ENCODE peak calls at places on chromosomes 6 and 20, in seven cellular contexts. U, Z, Q, H, L, Y and V are unnamed samples.

GRCh38 chr20:51488331-51488730 is 54.2 kb downstream of the NFATC2 start:
- DNase-seq in U (no peak), Z (no peak), Q (no peak), H (no peak), L (no peak), Y (no peak), V (no peak)

GRCh38 chr20:35547319-35547718 is 5.4 kb downstream of the ERGIC3 start:
- DNase-seq in U (no peak), Z (no peak), Q (no peak), H (no peak), L (no peak), Y (no peak), V (no peak)

GRCh38 chr6:43995137-43995536 is 132.1 kb downstream of the MRPL14 start:
- DNase-seq in U (no peak), Z (no peak), Q (no peak), H (peak; percentile 1), L (no peak), Y (no peak), V (no peak)

GRCh38 chr6:107713214-107713962 is 110.7 kb downstream of the SCML4 start:
- DNase-seq in U (no peak), Z (no peak), Q (no peak), H (no peak), L (no peak), Y (peak; percentile 79), V (no peak)

GRCh38 chr20:4064118-4064962 is 49.0 kb upstream of the RNF24 start:
- DNase-seq in U (peak; percentile 91), Z (peak; percentile 87), Q (peak; percentile 10), H (peak; percentile 93), L (peak; percentile 91), Y (no peak), V (no peak)

GRCh38 chr6:95601133-95601532 is 23.8 kb downstream of the MANEA start:
- DNase-seq in U (no peak), Z (no peak), Q (no peak), H (no peak), L (peak; percentile 47), Y (no peak), V (no peak)

GRCh38 chr6:165439928-165440554 is 130.6 kb upstream of the C6orf118 start:
- DNase-seq in U (no peak), Z (peak; percentile 18), Q (peak; percentile 34), H (no peak), L (peak; percentile 88), Y (no peak), V (peak; percentile 15)

GRCh38 chr6:36984581-36985383 is 1.2 kb downstream of the MTCH1 start:
- DNase-seq in U (no peak), Z (no peak), Q (peak; percentile 19), H (peak; percentile 61), L (peak; percentile 72), Y (peak; percentile 82), V (no peak)

GRCh38 chr20:52410746-52411317 is 219.3 kb upstream of the ZFP64 start:
- DNase-seq in U (no peak), Z (no peak), Q (no peak), H (no peak), L (no peak), Y (peak; percentile 45), V (no peak)

GRCh38 chr20:5480824-5481600 is 164.3 kb upstream of the PROKR2 start:
- DNase-seq in U (no peak), Z (no peak), Q (no peak), H (no peak), L (peak; percentile 7), Y (no peak), V (no peak)

GRCh38 chr20:46022411-46023147 is 6.4 kb upstream of the SLC12A5 start:
- DNase-seq in U (no peak), Z (peak; percentile 65), Q (no peak), H (no peak), L (peak; percentile 26), Y (peak; percentile 83), V (peak; percentile 84)

GRCh38 chr6:30781697-30782424 is 37.5 kb upstream of the IER3 start:
- DNase-seq in U (peak; percentile 81), Z (peak; percentile 88), Q (peak; percentile 94), H (peak; percentile 94), L (peak; percentile 100), Y (no peak), V (peak; percentile 34)

GRCh38 chr6:152204584-152204983 is 397.1 kb downstream of the ESR1 start:
- DNase-seq in U (no peak), Z (no peak), Q (no peak), H (no peak), L (no peak), Y (no peak), V (no peak)

GRCh38 chr6:44431118-44431725 is 43.7 kb downstream of the CDC5L start:
- DNase-seq in U (peak; percentile 29), Z (peak; percentile 37), Q (peak; percentile 45), H (no peak), L (peak; percentile 88), Y (peak; percentile 63), V (peak; percentile 38)

GRCh38 chr6:38068854-38069253 is 249.3 kb downstream of the ZFAND3 start:
- DNase-seq in U (peak; percentile 13), Z (no peak), Q (no peak), H (no peak), L (peak; percentile 17), Y (no peak), V (no peak)

GRCh38 chr6:107674995-107675738 is 148.9 kb downstream of the SCML4 start:
- DNase-seq in U (peak; percentile 73), Z (peak; percentile 80), Q (peak; percentile 71), H (peak; percentile 65), L (peak; percentile 92), Y (peak; percentile 89), V (peak; percentile 88)

GRCh38 chr6:164048840-164049239 is 634.3 kb downstream of the QKI start:
- DNase-seq in U (no peak), Z (peak; percentile 8), Q (no peak), H (no peak), L (peak; percentile 34), Y (no peak), V (no peak)

GRCh38 chr6:44559486-44560270 is 172.2 kb downstream of the CDC5L start:
- DNase-seq in U (no peak), Z (no peak), Q (no peak), H (no peak), L (no peak), Y (no peak), V (no peak)

GRCh38 chr6:299050-299980 is 7.0 kb downstream of the DUSP22 start:
- DNase-seq in U (no peak), Z (no peak), Q (no peak), H (no peak), L (peak; percentile 70), Y (no peak), V (no peak)

GRCh38 chr20:17911927-17912326 is 56.7 kb downstream of the SNX5 start:
- DNase-seq in U (no peak), Z (no peak), Q (no peak), H (no peak), L (no peak), Y (no peak), V (no peak)

GRCh38 chr6:136137008-136137689 is 113.0 kb downstream of the MTFR2 start:
- DNase-seq in U (no peak), Z (no peak), Q (peak; percentile 6), H (no peak), L (no peak), Y (no peak), V (no peak)

GRCh38 chr6:147559016-147559415 is 50.5 kb downstream of the SAMD5 start:
- DNase-seq in U (no peak), Z (no peak), Q (no peak), H (no peak), L (no peak), Y (no peak), V (no peak)

GRCh38 chr6:170221052-170221752 is 69.7 kb downstream of the DLL1 start:
- DNase-seq in U (peak; percentile 1), Z (no peak), Q (no peak), H (peak; percentile 11), L (no peak), Y (peak; percentile 8), V (no peak)

GRCh38 chr6:158668707-158669103 is 18.9 kb downstream of the SYTL3 start:
- DNase-seq in U (no peak), Z (no peak), Q (no peak), H (no peak), L (no peak), Y (no peak), V (no peak)
- TF ChIP-seq CTCF in U (no peak), Z (no peak), Q (no peak), H (no peak), L (no peak), Y (no peak), V (no peak)

GRCh38 chr6:122609881-122610689 is at the start of gene PKIB:
- DNase-seq in U (peak; percentile 70), Z (peak; percentile 77), Q (peak; percentile 75), H (peak; percentile 62), L (peak; percentile 65), Y (peak; percentile 61), V (peak; percentile 75)
- TF ChIP-seq CTCF in U (no peak), Z (peak; percentile 43), Q (no peak), H (peak; percentile 37), L (peak; percentile 39), Y (no peak), V (peak; percentile 32)

DNA sequence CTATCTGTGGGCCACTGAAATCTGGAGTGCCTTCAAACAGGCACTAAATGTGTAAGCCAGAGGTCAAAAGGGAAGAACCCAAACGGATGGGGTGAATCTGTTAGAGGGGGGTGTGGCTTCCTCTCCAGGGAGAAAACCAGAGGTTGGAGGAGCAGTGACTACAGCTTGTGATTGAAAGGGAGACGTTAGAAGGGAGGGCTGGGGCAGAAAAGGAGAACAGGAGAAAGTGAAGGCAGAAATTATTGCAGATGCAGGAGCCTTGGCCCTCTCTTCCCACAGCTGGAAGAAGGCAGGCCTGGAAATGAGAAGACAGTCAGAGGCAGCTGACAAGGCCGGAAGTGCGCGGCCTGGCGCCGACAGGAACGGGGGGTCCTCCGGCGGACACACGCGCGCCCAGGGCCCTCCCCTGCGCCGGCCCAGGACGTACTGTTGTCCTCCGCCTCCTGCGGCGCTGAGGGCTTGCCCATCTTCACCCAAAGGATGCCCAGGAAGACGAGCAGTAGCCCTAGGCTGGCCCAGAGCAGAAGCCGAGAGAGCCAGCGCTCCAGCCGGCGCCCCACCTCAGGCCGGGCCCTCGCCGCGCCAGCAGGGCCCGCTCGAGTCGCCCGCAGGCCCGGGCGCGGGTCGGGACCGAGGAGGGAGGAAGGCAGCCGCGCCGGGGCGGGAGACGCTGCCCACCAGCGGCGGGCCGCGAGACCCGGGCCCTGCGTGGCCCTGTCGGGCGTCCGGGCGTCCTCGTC is 806 bp downstream of the LEMD2 start:
- DNase-seq in U (peak; percentile 55), Z (peak; percentile 77), Q (peak; percentile 23), H (peak; percentile 82), L (peak; percentile 92), Y (peak; percentile 74), V (peak; percentile 86)
- TF ChIP-seq CTCF in U (no peak), Z (no peak), Q (no peak), H (no peak), L (no peak), Y (no peak), V (no peak)

GRCh38 chr6:135014353-135014832 is 40.2 kb downstream of the HBS1L start:
- DNase-seq in U (no peak), Z (no peak), Q (no peak), H (no peak), L (no peak), Y (peak; percentile 50), V (peak; percentile 49)

GRCh38 chr6:135013211-135013610 is 41.4 kb downstream of the HBS1L start:
- DNase-seq in U (no peak), Z (no peak), Q (no peak), H (no peak), L (no peak), Y (peak; percentile 26), V (no peak)

GRCh38 chr6:135012764-135013163 is 41.9 kb downstream of the HBS1L start:
- DNase-seq in U (no peak), Z (no peak), Q (no peak), H (no peak), L (peak; percentile 64), Y (no peak), V (no peak)

GRCh38 chr6:135008941-135009290 is 45.7 kb downstream of the HBS1L start:
- DNase-seq in U (no peak), Z (no peak), Q (no peak), H (no peak), L (no peak), Y (no peak), V (peak; percentile 16)

GRCh38 chr6:135012349-135012748 is 42.3 kb downstream of the HBS1L start:
- DNase-seq in U (no peak), Z (no peak), Q (no peak), H (no peak), L (no peak), Y (no peak), V (no peak)
- TF ChIP-seq CTCF in U (no peak), Z (no peak), Q (peak; percentile 38), H (no peak), L (no peak), Y (no peak), V (no peak)